ENCODE peak calls at places on chromosomes 11 and 22, in seven cellular contexts. A is AG04449, M is left ventricle myocardium inferior, H is stomach, P is astrocyte of the spinal cord, W is ovary, E is fibroblast of the aortic adventitia. Q is an unnamed sample.

GRCh38 chr22:19948057-19948760 is 6.6 kb upstream of the TXNRD2 start:
- DNase-seq in P (no peak), W (no peak), E (no peak), M (no peak), H (no peak), A (no peak), Q (no peak)

GRCh38 chr11:78419327-78419726 is 1.7 kb upstream of the GAB2 start:
- DNase-seq in W (peak; percentile 81), E (peak; percentile 99), H (peak; percentile 42), A (peak; percentile 97), M (peak; percentile 29), P (peak; percentile 92), Q (peak; percentile 94)

GRCh38 chr11:74953448-74953847 is 4.4 kb downstream of the SPCS2 start:
- DNase-seq in W (no peak), E (no peak), M (no peak), A (no peak), P (no peak), H (no peak), Q (no peak)

GRCh38 chr11:79259800-79260199 is 181.0 kb downstream of the TENM4 start:
- DNase-seq in A (no peak), W (no peak), M (no peak), P (no peak), E (no peak), H (no peak), Q (no peak)

GRCh38 chr11:44633641-44634040 is 68.2 kb downstream of the CD82 start:
- DNase-seq in H (no peak), A (no peak), E (no peak), W (no peak), P (no peak), M (no peak), Q (peak; percentile 42)

GRCh38 chr11:75733346-75734107 is 15.9 kb downstream of the MOGAT2 start:
- DNase-seq in A (no peak), P (peak; percentile 4), E (peak; percentile 34), H (peak; percentile 61), M (peak; percentile 27), W (no peak), Q (no peak)

GRCh38 chr22:25205847-25206246 is 6.2 kb downstream of the CRYBB3 start:
- DNase-seq in M (no peak), H (no peak), E (no peak), A (no peak), P (no peak), W (no peak), Q (no peak)

GRCh38 chr11:86969258-86969657 is 14.1 kb upstream of the FZD4 start:
- DNase-seq in H (no peak), M (no peak), A (no peak), W (no peak), E (no peak), P (no peak), Q (no peak)

GRCh38 chr11:2406878-2407410 is 6.4 kb downstream of the TSSC4 start:
- DNase-seq in H (no peak), W (no peak), M (no peak), E (no peak), A (no peak), P (no peak), Q (no peak)

GRCh38 chr11:33552756-33553155 is 147.9 kb downstream of the C11orf91 start:
- DNase-seq in E (no peak), M (no peak), W (no peak), P (peak; percentile 23), H (no peak), A (no peak), Q (no peak)

GRCh38 chr11:63007920-63008319 is 7.7 kb downstream of the SLC22A8 start:
- DNase-seq in H (peak; percentile 27), A (no peak), P (no peak), M (no peak), E (no peak), W (no peak), Q (no peak)

GRCh38 chr11:114064216-114064615 is 4.7 kb downstream of the ZBTB16 start:
- DNase-seq in M (no peak), H (no peak), P (no peak), W (no peak), A (no peak), E (no peak), Q (no peak)
- H3K4me3 ChIP-seq in M (peak overlapping the region; percentile 100), H (peak overlapping the region; percentile 96), P (no peak overlapping the region), W (peak overlapping the region; percentile 99), A (no peak overlapping the region), E (no peak overlapping the region), Q (peak overlapping the region; percentile 84)

DNA sequence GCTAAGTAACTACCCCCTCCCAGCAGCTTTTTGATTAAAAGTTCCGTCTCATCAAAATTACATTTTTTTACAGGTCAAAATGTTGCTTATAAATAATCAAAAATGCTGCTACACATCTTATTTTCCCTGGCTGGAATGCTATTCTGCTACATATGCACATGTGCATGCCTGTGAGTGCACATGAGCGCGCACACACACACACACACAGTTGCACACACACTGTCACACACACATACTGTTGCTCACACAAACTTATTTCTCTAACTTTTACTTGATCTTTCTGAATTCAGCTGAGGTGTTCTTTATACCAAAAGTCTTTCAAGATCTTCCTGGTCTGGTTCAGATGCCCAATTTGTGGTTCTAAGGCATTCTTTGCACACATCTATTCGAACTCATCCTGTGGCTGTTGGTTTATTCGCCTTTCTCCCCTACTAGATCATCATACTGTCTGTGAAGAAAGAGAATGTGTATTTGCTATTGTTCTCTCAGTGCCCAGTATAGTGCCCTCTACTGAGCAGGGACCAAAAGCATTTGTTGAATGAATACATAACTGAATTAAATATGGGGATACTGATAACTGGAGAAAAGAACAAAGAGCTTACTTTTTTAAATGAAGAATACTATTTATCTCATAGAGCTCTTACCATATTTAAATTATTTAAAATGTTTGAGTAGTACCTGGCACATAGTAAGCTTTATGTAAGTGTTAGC is 68.1 kb upstream of the CCDC179 start:
- DNase-seq in M (no peak), E (no peak), A (no peak), W (no peak), H (no peak), P (no peak), Q (no peak)
- TF ChIP-seq CTCF in M (no peak), E (no peak), A (no peak), W (no peak), H (no peak), P (peak; percentile 28), Q (no peak)

DNA sequence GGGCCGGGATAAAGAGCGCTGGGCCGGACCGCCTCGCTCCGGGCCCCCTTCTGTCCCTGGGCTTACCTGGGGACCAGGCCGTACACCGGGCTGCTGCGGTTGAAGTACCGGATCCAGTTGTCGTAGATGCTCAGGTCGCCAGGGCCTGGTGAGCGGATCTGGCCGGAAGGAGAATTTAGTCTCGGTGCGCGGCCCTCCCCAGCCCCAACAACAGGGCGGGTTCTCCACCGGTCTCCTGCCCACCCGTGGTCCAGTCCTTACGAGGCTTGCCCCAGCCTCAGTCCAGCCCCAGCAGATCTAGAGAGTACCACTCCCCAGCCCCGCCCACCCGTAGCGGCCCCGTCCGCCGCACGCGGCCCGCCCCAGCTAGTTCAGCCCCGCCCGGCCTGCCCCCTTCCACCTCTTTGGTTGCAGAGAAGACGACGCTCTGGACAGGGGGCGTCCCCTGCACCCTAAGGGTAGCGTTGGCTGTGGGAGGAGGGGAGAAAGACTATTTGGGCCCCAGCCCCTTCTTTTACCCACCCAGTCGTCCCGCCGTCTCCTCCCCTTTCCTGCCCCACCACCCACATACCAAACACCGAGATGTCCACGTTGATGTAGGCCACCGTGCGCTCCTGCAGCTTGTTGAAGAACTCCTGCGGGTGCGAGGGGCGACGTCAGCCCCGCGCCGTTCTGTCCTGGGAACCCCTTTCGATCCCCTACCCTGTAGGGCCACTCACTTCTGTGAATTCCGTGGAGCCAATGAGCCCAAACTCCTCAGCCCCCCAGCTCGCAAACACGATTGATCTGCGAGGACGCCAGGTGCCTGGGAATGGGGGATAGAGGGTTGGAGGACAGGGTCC is 6.8 kb downstream of the SAC3D1 start:
- DNase-seq in P (no peak), W (no peak), A (no peak), E (no peak), H (no peak), M (peak; percentile 29), Q (peak; percentile 59)
- H3K4me3 ChIP-seq in P (peak overlapping the region; percentile 37), W (peak overlapping the region; percentile 52), A (peak overlapping the region; percentile 44), E (peak overlapping the region; percentile 65), H (peak overlapping the region; percentile 55), M (peak overlapping the region; percentile 71), Q (peak overlapping the region; percentile 60)

GRCh38 chr11:94602430-94603372 is 35.5 kb downstream of the PIWIL4 start:
- DNase-seq in E (peak; percentile 86), H (peak; percentile 67), W (peak; percentile 51), P (peak; percentile 86), A (peak; percentile 45), M (peak; percentile 40), Q (peak; percentile 75)
- TF ChIP-seq CTCF in E (peak; percentile 65), H (peak; percentile 31), W (no peak), P (peak; percentile 62), A (peak; percentile 58), M (peak; percentile 57), Q (no peak)

DNA sequence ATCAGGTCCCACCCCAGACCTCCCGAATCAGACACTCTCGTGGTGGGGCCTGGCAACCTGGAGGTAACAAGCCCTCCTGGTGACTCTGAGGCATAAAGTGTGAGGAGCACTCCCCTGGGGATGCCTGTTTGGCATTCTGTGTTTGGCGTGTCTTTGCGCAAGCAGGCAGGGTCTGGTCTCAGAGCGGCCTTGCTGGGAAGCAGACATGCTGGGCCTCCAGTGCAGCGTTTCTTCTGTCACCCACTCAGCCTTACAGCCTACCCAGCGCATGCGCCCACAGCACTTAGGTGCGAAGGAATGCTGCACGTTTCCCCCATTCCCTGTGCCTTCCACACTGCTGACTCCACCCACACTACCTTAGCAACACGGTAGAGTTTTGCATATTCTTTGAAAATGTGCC is 7.4 kb upstream of the CXCR5 start:
- DNase-seq in M (no peak), P (no peak), A (no peak), H (no peak), E (no peak), W (no peak), Q (no peak)
- H3K4me3 ChIP-seq in M (no peak overlapping the region), P (no peak overlapping the region), A (no peak overlapping the region), H (no peak overlapping the region), E (no peak overlapping the region), W (no peak overlapping the region), Q (no peak overlapping the region)

DNA sequence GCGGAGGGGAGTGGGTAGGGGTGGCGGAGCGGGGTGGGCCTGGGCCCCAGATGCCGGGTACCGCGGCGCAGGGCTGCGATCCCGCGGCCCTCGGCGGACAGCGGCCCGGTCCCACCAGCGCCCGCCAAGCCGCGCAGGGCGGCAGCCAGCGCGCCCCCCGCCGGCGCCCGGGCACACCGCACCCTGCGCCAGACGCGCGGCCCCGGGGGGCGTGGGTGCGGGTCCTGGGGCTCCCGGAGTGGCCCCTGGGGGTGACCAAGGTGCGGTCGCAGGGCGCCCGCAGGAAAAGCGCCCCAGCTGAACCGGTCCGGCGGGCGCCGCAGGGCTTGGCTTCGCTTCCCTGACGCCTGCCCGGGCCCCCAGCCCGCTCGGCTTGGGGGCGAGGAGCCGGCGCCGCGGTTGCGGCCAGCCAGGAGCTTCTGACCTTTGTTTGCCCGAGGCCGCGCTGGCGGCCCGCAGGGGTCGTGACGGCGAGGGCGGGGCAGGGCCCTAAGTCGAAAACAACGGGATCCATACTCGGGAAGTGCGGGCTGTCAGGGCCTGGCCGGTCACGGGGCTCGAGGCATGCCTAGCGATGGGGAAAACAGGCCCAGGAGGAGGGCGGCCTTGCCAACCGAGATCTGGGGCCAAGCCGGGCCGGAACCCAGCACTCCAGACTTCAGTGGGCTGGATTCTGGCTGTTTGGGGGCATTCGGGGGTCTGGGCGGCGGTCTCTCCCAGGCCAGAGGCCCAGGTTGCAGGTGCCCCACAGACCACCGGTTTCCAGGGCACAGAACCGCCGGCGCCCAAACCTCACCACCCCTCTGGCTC is 581 bp upstream of the AP5B1 start:
- DNase-seq in E (peak; percentile 9), H (no peak), A (no peak), M (no peak), P (no peak), W (no peak), Q (no peak)
- TF ChIP-seq CTCF in E (no peak), H (peak; percentile 43), A (no peak), M (peak; percentile 40), P (no peak), W (peak; percentile 41), Q (peak; percentile 24)

Q was measured in right atrium auricular region.